ENCODE peak calls at places on chromosome 5, in six cellular contexts. One of them, this sample, is unnamed.

GRCh38 chr5:34570721-34571379 is 85.3 kb upstream of the RAI14 start:
- DNase-seq in A549: no peak
- DNase-seq in NCI-H1092 treated with DMSO at 0.1 percent for 48 hours: no peak
- DNase-seq in NCI-H1417: no peak
- DNase-seq in breast epithelium: no peak
- DNase-seq in cardiac muscle cell: no peak
- DNase-seq in this sample: no peak

GRCh38 chr5:66477591-66477990 is 118.6 kb upstream of the MAST4 start:
- DNase-seq in breast epithelium: no peak
- DNase-seq in NCI-H1092 treated with DMSO at 0.1 percent for 48 hours: no peak
- DNase-seq in cardiac muscle cell: no peak
- DNase-seq in A549: no peak
- DNase-seq in NCI-H1417: no peak
- DNase-seq in this sample: no peak

GRCh38 chr5:1897816-1898450 is 15.2 kb upstream of the IRX4 start:
- DNase-seq in NCI-H1092 treated with DMSO at 0.1 percent for 48 hours: no peak
- DNase-seq in cardiac muscle cell: no peak
- DNase-seq in A549: no peak
- DNase-seq in NCI-H1417: no peak
- DNase-seq in breast epithelium: no peak
- DNase-seq in this sample: no peak

GRCh38 chr5:55903121-55903701 is 52.1 kb downstream of the IL31RA start:
- DNase-seq in NCI-H1092 treated with DMSO at 0.1 percent for 48 hours: no peak
- DNase-seq in breast epithelium: no peak
- DNase-seq in NCI-H1417: no peak
- DNase-seq in cardiac muscle cell: no peak
- DNase-seq in A549: no peak
- DNase-seq in this sample: peak

GRCh38 chr5:134545070-134545868 is 19.8 kb downstream of the JADE2 start:
- DNase-seq in NCI-H1417: no peak
- DNase-seq in A549: no peak
- DNase-seq in breast epithelium: no peak
- DNase-seq in NCI-H1092 treated with DMSO at 0.1 percent for 48 hours: no peak
- DNase-seq in cardiac muscle cell: no peak
- DNase-seq in this sample: no peak

GRCh38 chr5:137374110-137374853 is 124.8 kb downstream of the SPOCK1 start:
- DNase-seq in breast epithelium: no peak
- DNase-seq in NCI-H1417: peak
- DNase-seq in A549: no peak
- DNase-seq in cardiac muscle cell: no peak
- DNase-seq in NCI-H1092 treated with DMSO at 0.1 percent for 48 hours: peak
- DNase-seq in this sample: no peak

GRCh38 chr5:52119768-52120167 is 667.9 kb upstream of the ITGA1 start:
- DNase-seq in breast epithelium: no peak
- DNase-seq in NCI-H1092 treated with DMSO at 0.1 percent for 48 hours: no peak
- DNase-seq in NCI-H1417: no peak
- DNase-seq in cardiac muscle cell: no peak
- DNase-seq in A549: no peak
- DNase-seq in this sample: no peak

GRCh38 chr5:91469517-91470165 is 86.5 kb upstream of the ARRDC3 start:
- DNase-seq in NCI-H1092 treated with DMSO at 0.1 percent for 48 hours: no peak
- DNase-seq in cardiac muscle cell: no peak
- DNase-seq in A549: no peak
- DNase-seq in breast epithelium: no peak
- DNase-seq in NCI-H1417: no peak
- DNase-seq in this sample: no peak

GRCh38 chr5:61334224-61335196 is 2.5 kb downstream of the ZSWIM6 start:
- DNase-seq in breast epithelium: no peak
- DNase-seq in cardiac muscle cell: no peak
- DNase-seq in A549: no peak
- DNase-seq in NCI-H1417: peak
- DNase-seq in NCI-H1092 treated with DMSO at 0.1 percent for 48 hours: no peak
- DNase-seq in this sample: no peak